ENCODE peak calls at places on chromosomes 3 and 15, in five cellular contexts. H is transverse colon, V is pancreas, W is tibial artery, P is HepG2. J is an unnamed sample.

GRCh38 chr3:140910860-140911259 is 30.8 kb upstream of the SLC25A36 start:
- DNase-seq in H (no peak), V (no peak), W (no peak), P (no peak), J (peak; percentile 20)

GRCh38 chr15:79157631-79158592 is 67.3 kb upstream of the RASGRF1 start:
- DNase-seq in H (no peak), V (no peak), W (no peak), P (no peak), J (no peak)

GRCh38 chr3:32817561-32818430 is at the start of gene TRIM71:
- DNase-seq in H (no peak), V (no peak), W (no peak), P (no peak), J (no peak)

GRCh38 chr15:96583671-96584070 is 253.2 kb downstream of the NR2F2 start:
- DNase-seq in H (no peak), V (no peak), W (no peak), P (no peak), J (no peak)

GRCh38 chr3:72271215-72271614 is 486.3 kb upstream of the PROK2 start:
- DNase-seq in H (no peak), V (no peak), W (no peak), P (no peak), J (no peak)

GRCh38 chr3:77693147-77693546 is 653.2 kb downstream of the ROBO2 start:
- DNase-seq in H (no peak), V (no peak), W (no peak), P (no peak), J (no peak)

GRCh38 chr15:68302729-68303128 is 25.2 kb downstream of the FEM1B start:
- DNase-seq in H (no peak), V (no peak), W (peak; percentile 56), P (no peak), J (no peak)

GRCh38 chr3:110528305-110529121 is 543.1 kb upstream of the NECTIN3 start:
- DNase-seq in H (no peak), V (no peak), W (no peak), P (no peak), J (no peak)

GRCh38 chr3:152909180-152909883 is 74.4 kb downstream of the P2RY1 start:
- DNase-seq in H (no peak), V (no peak), W (no peak), P (no peak), J (no peak)

GRCh38 chr3:171187706-171188290 is 161.3 kb upstream of the SLC2A2 start:
- DNase-seq in H (no peak), V (peak; percentile 30), W (no peak), P (peak; percentile 47), J (no peak)

GRCh38 chr3:154184582-154184981 is 63.4 kb downstream of the ARHGEF26 start:
- DNase-seq in H (no peak), V (no peak), W (no peak), P (no peak), J (no peak)

GRCh38 chr3:14461006-14461747 is 58.8 kb downstream of the SLC6A6 start:
- DNase-seq in H (no peak), V (no peak), W (no peak), P (no peak), J (no peak)
- H3K27ac ChIP-seq in H (no peak overlapping the region), V (peak overlapping the region; percentile 19), W (peak overlapping the region; percentile 8), P (no peak overlapping the region), J (no peak overlapping the region)

DNA sequence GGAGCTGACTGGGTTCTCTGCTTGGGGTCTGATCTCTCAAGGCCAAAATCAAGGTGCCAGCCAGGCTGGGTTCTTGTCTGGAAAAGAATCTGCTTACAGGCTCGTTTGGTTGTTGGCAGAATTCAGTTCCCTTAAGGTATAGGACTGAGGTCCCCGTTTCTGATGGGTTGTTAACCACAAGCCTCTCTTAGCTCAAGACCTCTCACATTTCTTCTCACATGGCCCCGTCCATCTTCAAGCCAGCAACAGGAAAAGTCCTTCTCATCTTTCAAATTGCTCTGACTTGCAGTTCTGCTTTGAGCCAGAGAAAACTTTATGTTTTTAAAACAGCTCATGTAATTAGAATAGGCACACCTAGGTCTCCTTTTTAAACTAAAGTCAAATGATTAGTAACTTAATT is 20.4 kb downstream of the UACA start:
- DNase-seq in H (no peak), V (no peak), W (no peak), P (no peak), J (no peak)
- H3K4me1 ChIP-seq in H (peaks cover 23% of the 10 kb centered on the region), V (peaks cover 22% of the 10 kb centered on the region), W (peaks cover 35% of the 10 kb centered on the region), P (peaks cover 31% of the 10 kb centered on the region), J (no peaks in the 10 kb centered on the region)

GRCh38 chr3:158103131-158103955 is 2.9 kb downstream of the SHOX2 start:
- DNase-seq in H (peak; percentile 55), V (no peak), W (peak; percentile 86), P (peak; percentile 13), J (no peak)

GRCh38 chr3:158105124-158105709 is 1.0 kb downstream of the SHOX2 start:
- DNase-seq in H (no peak), V (no peak), W (peak; percentile 82), P (no peak), J (no peak)

GRCh38 chr3:158104346-158105020 is 1.7 kb downstream of the SHOX2 start:
- DNase-seq in H (no peak), V (no peak), W (no peak), P (no peak), J (no peak)

GRCh38 chr3:158102660-158103085 is 3.5 kb downstream of the SHOX2 start:
- DNase-seq in H (no peak), V (no peak), W (no peak), P (no peak), J (no peak)

DNA sequence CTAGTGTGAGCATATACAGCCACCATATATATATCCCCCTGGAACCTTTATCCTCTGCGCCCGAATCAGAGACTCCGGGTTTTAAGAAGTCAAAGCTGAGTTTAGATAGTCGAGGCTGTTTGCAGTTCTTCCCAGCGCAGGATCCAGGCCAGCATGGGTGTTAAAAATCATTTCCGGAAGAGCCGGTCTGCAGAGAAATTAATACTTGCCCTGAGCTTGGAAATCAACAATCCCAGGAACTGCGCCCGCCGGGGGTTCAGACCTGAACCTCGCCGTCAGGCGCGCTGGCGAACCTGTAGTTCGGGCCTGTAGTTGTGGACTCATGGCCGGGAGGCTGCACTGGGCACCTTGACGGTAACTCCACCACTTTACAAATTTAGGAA is 2.3 kb downstream of the SHOX2 start:
- DNase-seq in H (no peak), V (no peak), W (no peak), P (no peak), J (no peak)
- H3K4me3 ChIP-seq in H (no peak overlapping the region), V (no peak overlapping the region), W (peak overlapping the region; percentile 79), P (no peak overlapping the region), J (no peak overlapping the region)

GRCh38 chr15:66658855-66659254 is 43.2 kb upstream of the SMAD6 start:
- DNase-seq in H (no peak), V (no peak), W (no peak), P (no peak), J (no peak)

GRCh38 chr15:66655997-66656396 is 46.0 kb upstream of the SMAD6 start:
- DNase-seq in H (no peak), V (no peak), W (no peak), P (no peak), J (no peak)

GRCh38 chr15:66655511-66655910 is 46.5 kb upstream of the SMAD6 start:
- DNase-seq in H (no peak), V (no peak), W (no peak), P (no peak), J (no peak)

GRCh38 chr15:66658057-66658456 is 44.0 kb upstream of the SMAD6 start:
- DNase-seq in H (no peak), V (no peak), W (no peak), P (no peak), J (no peak)

GRCh38 chr15:66657062-66658020 is 44.7 kb upstream of the SMAD6 start:
- DNase-seq in H (no peak), V (no peak), W (no peak), P (no peak), J (peak; percentile 52)
- H3K27ac ChIP-seq in H (no peak overlapping the region), V (no peak overlapping the region), W (no peak overlapping the region), P (no peak overlapping the region), J (no peak overlapping the region)

DNA sequence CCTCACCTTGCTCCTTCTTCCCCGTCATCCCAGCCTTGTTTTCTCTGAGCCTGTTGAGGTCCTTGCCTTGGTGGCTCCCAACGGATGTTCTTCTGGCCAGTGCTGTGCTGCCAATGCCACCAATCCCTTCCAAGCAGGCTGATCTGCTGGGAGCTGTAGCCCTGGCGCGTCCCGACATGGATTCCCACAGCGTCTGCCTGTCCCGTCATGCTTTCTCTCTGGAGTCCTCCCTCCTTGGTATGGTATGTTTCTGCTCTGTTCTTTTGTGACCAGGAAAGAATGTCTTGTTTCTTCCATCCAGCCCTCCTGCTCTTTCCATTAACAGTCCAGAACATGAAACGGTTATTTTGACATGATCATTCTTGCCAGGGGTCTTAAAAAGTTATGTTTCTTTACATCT is 10.0 kb downstream of the LIMD1 start:
- DNase-seq in H (no peak), V (no peak), W (no peak), P (no peak), J (no peak)
- H3K4me1 ChIP-seq in H (peaks cover 13% of the 10 kb centered on the region), V (peaks cover 36% of the 10 kb centered on the region), W (peaks cover 79% of the 10 kb centered on the region), P (peaks cover 16% of the 10 kb centered on the region), J (no peaks in the 10 kb centered on the region)

GRCh38 chr3:15634671-15635661 is 33.4 kb downstream of the BTD start:
- DNase-seq in H (peak; percentile 28), V (no peak), W (no peak), P (no peak), J (no peak)

GRCh38 chr3:15632212-15632580 is 30.7 kb downstream of the BTD start:
- DNase-seq in H (no peak), V (no peak), W (no peak), P (no peak), J (no peak)

GRCh38 chr3:15633159-15633558 is 31.6 kb downstream of the BTD start:
- DNase-seq in H (no peak), V (no peak), W (no peak), P (no peak), J (no peak)

GRCh38 chr3:15636028-15636709 is 34.6 kb downstream of the BTD start:
- DNase-seq in H (no peak), V (no peak), W (no peak), P (no peak), J (no peak)

DNA sequence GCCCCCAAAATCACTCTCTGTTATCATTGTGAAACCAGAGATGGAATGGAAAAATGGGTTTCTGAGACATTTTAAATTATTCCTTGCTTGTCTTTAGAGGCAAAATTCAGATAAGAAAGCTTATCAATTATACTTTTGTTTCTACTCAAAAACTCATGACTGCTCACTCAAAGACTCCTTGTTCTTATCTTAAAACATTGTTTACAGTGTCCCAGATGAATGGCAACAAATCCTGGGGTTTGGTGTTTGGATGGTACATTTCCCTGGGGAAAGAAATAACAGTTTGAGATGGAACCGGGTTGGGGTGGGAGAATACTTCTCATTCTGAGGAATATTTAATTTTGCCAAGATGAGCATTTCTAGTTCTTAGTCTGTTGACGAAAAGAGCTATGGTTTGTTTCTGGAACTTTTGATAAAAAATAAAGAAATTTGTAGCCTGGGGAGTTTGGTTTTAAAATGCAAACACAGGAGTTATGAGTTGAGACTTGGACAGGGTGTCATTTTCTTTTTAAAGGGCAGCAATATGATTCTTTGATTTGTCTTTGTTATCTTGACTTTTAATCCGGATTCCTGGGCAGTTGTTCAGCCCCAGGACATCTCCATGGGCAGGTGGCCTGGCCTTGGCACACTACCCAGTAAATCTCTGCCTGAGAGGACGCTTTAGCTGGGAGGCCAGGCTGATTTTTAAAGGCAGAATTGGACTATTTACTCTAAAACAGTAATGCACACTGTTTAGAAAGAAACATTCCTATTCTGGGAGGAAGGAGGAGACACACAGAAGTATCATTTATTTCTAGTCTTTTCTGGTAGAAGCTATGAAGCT is 32.4 kb downstream of the BTD start:
- DNase-seq in H (no peak), V (no peak), W (no peak), P (no peak), J (no peak)
- H3K4me3 ChIP-seq in H (no peak overlapping the region), V (no peak overlapping the region), W (no peak overlapping the region), P (no peak overlapping the region), J (no peak overlapping the region)

J was measured in iPS DF 6.9.